ENCODE peak calls at places on chromosomes 11 and 22, in four cellular contexts. H is LoVo, S is skeletal muscle cell, U is astrocyte. M is an unnamed sample.

GRCh38 chr11:116276051-116277044 is 496.4 kb downstream of the BUD13 start:
- DNase-seq in H (peak; percentile 66), S (no peak), U (peak; percentile 25), M (peak; percentile 13)

GRCh38 chr22:48884786-48885185 is 942.9 kb downstream of the BRD1 start:
- DNase-seq in H (no peak), S (no peak), U (no peak), M (no peak)

GRCh38 chr11:64810891-64811272 is 531 bp upstream of the MEN1 start:
- DNase-seq in H (no peak), S (no peak), U (no peak), M (no peak)

GRCh38 chr22:41411021-41411851 is 29.5 kb downstream of the TEF start:
- DNase-seq in H (no peak), S (no peak), U (no peak), M (no peak)

GRCh38 chr11:94851864-94852581 is 83.9 kb downstream of the AMOTL1 start:
- DNase-seq in H (no peak), S (no peak), U (no peak), M (peak; percentile 95)

GRCh38 chr11:90229791-90230190 is 6.9 kb upstream of the CHORDC1 start:
- DNase-seq in H (peak; percentile 25), S (no peak), U (peak; percentile 36), M (peak; percentile 55)

GRCh38 chr11:93662177-93662575 is 694 bp downstream of the CEP295 start:
- DNase-seq in H (peak; percentile 5), S (no peak), U (no peak), M (no peak)

GRCh38 chr11:76280151-76280881 is 74.0 kb upstream of the WNT11 start:
- DNase-seq in H (no peak), S (no peak), U (no peak), M (no peak)

GRCh38 chr11:80595011-80595410 is 1154.2 kb upstream of the TENM4 start:
- DNase-seq in H (peak; percentile 58), S (no peak), U (peak; percentile 87), M (peak; percentile 82)

GRCh38 chr22:20464096-20464614 is 26.5 kb upstream of the SCARF2 start:
- DNase-seq in H (no peak), S (no peak), U (no peak), M (no peak)

GRCh38 chr11:122085264-122085663 is 30.8 kb downstream of the BLID start:
- DNase-seq in H (no peak), S (peak; percentile 87), U (peak; percentile 97), M (peak; percentile 95)

GRCh38 chr11:84853841-84854497 is 773.2 kb downstream of the DLG2 start:
- DNase-seq in H (no peak), S (no peak), U (no peak), M (peak; percentile 85)

GRCh38 chr22:26853495-26853894 is 196.1 kb downstream of the MIAT start:
- DNase-seq in H (no peak), S (no peak), U (no peak), M (no peak)

GRCh38 chr11:133928628-133929059 is 28.1 kb downstream of the IGSF9B start:
- DNase-seq in H (no peak), S (no peak), U (no peak), M (peak; percentile 41)

GRCh38 chr11:15815246-15816209 is 540.8 kb downstream of the SOX6 start:
- DNase-seq in H (no peak), S (no peak), U (peak; percentile 37), M (no peak)

GRCh38 chr11:12189543-12190235 is 79.3 kb downstream of the MICAL2 start:
- DNase-seq in H (no peak), S (no peak), U (no peak), M (peak; percentile 97)

GRCh38 chr11:123301696-123302400 is 106.8 kb upstream of the CLMP start:
- DNase-seq in H (peak; percentile 11), S (no peak), U (no peak), M (peak; percentile 18)

GRCh38 chr11:94178331-94178730 is 49.7 kb downstream of the PANX1 start:
- DNase-seq in H (no peak), S (no peak), U (no peak), M (no peak)

GRCh38 chr22:26887456-26887855 is 230.1 kb downstream of the MIAT start:
- DNase-seq in H (no peak), S (peak; percentile 62), U (peak; percentile 97), M (peak; percentile 46)

GRCh38 chr22:21754523-21755128 is 19.0 kb upstream of the YPEL1 start:
- DNase-seq in H (no peak), S (no peak), U (no peak), M (no peak)

GRCh38 chr11:9972917-9973504 is 309.1 kb downstream of the SWAP70 start:
- DNase-seq in H (peak; percentile 25), S (no peak), U (no peak), M (peak; percentile 36)

GRCh38 chr11:130478204-130478701 is 29.8 kb downstream of the ADAMTS15 start:
- DNase-seq in H (peak; percentile 36), S (peak; percentile 85), U (peak; percentile 90), M (peak; percentile 51)

GRCh38 chr22:46953968-46954755 is 191.7 kb downstream of the TBC1D22A start:
- DNase-seq in H (no peak), S (peak; percentile 16), U (no peak), M (no peak)

GRCh38 chr22:39318507-39319283 is 728 bp downstream of the RPL3 start:
- DNase-seq in H (peak; percentile 47), S (no peak), U (no peak), M (no peak)

GRCh38 chr11:819129-819931 is 616 bp downstream of the PNPLA2 start:
- DNase-seq in H (peak; percentile 95), S (no peak), U (peak; percentile 47), M (peak; percentile 52)

GRCh38 chr11:128116447-128117240 is 470.7 kb downstream of the ETS1 start:
- DNase-seq in H (no peak), S (peak; percentile 29), U (no peak), M (no peak)

GRCh38 chr22:48434868-48435250 is 1392.8 kb downstream of the BRD1 start:
- DNase-seq in H (no peak), S (no peak), U (no peak), M (no peak)

GRCh38 chr11:104390696-104391095 is 226.7 kb upstream of the PDGFD start:
- DNase-seq in H (no peak), S (no peak), U (peak; percentile 88), M (no peak)

GRCh38 chr22:36806824-36807223 is 10.0 kb downstream of the PVALB start:
- DNase-seq in H (no peak), S (no peak), U (no peak), M (no peak)

GRCh38 chr22:42855211-42855610 is 1.9 kb downstream of the ARFGAP3 start:
- DNase-seq in H (no peak), S (no peak), U (no peak), M (no peak)

GRCh38 chr22:37242395-37242918 is 1.6 kb downstream of the RAC2 start:
- DNase-seq in H (no peak), S (no peak), U (no peak), M (peak; percentile 54)

GRCh38 chr11:94791216-94791889 is 23.2 kb downstream of the AMOTL1 start:
- DNase-seq in H (no peak), S (no peak), U (peak; percentile 60), M (no peak)

GRCh38 chr11:86706341-86707131 is 34.1 kb upstream of the ME3 start:
- DNase-seq in H (no peak), S (no peak), U (no peak), M (no peak)

GRCh38 chr11:118648291-118648690 is 31.2 kb downstream of the TREH start:
- DNase-seq in H (no peak), S (no peak), U (no peak), M (no peak)

GRCh38 chr11:66220566-66220935 is 47.9 kb upstream of the RAB1B start:
- DNase-seq in H (no peak), S (no peak), U (no peak), M (no peak)

GRCh38 chr22:42939941-42940653 is 74.9 kb downstream of the PACSIN2 start:
- DNase-seq in H (peak; percentile 90), S (peak; percentile 74), U (peak; percentile 90), M (peak; percentile 61)

GRCh38 chr11:92393218-92393617 is 168.6 kb downstream of the FAT3 start:
- DNase-seq in H (no peak), S (no peak), U (no peak), M (no peak)

M was measured in foreskin keratinocyte.